ENCODE peak calls at places on chromosomes 4 and X, in four cellular contexts. K is HepG2, Z is GM12878, P is K562. F is an unnamed sample.

GRCh38 chrX:74924449-74925209 is 623 bp downstream of the NEXMIF start:
- DNase-seq in K (no peak), P (no peak), Z (no peak), F (peak)

GRCh38 chr4:11623726-11624037 is 195.0 kb upstream of the HS3ST1 start:
- DNase-seq in P (no peak), Z (no peak), K (no peak), F (peak)

GRCh38 chrX:131609480-131609879 is 65.6 kb downstream of the OR13H1 start:
- DNase-seq in P (no peak), Z (no peak), K (no peak), F (no peak)

GRCh38 chrX:151935358-151935757 is 22.7 kb downstream of the MAGEA4 start:
- DNase-seq in P (no peak), Z (no peak), K (no peak), F (no peak)

GRCh38 chr4:56641494-56642051 is 39.5 kb downstream of the HOPX start:
- DNase-seq in Z (no peak), K (no peak), P (no peak), F (peak)

GRCh38 chr4:105092768-105093167 is 53.9 kb upstream of the TET2 start:
- DNase-seq in P (no peak), K (no peak), Z (no peak), F (no peak)

GRCh38 chr4:56728512-56728911 is 47.4 kb upstream of the HOPX start:
- DNase-seq in Z (no peak), K (no peak), P (peak), F (peak)

GRCh38 chrX:112826020-112826419 is 14.6 kb downstream of the AMOT start:
- DNase-seq in Z (no peak), P (no peak), K (no peak), F (no peak)

GRCh38 chr4:108117473-108118182 is 51.1 kb downstream of the LEF1 start:
- DNase-seq in P (peak), K (peak), Z (no peak), F (no peak)

GRCh38 chrX:37745354-37745753 is 34.5 kb upstream of the CYBB start:
- DNase-seq in P (peak), K (peak), Z (peak), F (peak)

GRCh38 chrX:16185725-16186136 is 18.4 kb downstream of the MAGEB17 start:
- DNase-seq in Z (peak), P (peak), K (no peak), F (peak)

GRCh38 chrX:17377795-17378194 is 2.8 kb downstream of the NHS start:
- DNase-seq in P (no peak), K (no peak), Z (no peak), F (no peak)

GRCh38 chr4:123825596-123826291 is 429.1 kb downstream of the SPRY1 start:
- DNase-seq in K (no peak), Z (no peak), P (no peak), F (no peak)

GRCh38 chr4:23932935-23933334 is 43.1 kb upstream of the PPARGC1A start:
- DNase-seq in K (no peak), Z (no peak), P (no peak), F (no peak)

GRCh38 chr4:52076731-52077130 is 25.6 kb downstream of the SPATA18 start:
- DNase-seq in P (no peak), K (no peak), Z (no peak), F (no peak)

GRCh38 chrX:6049132-6049531 is 179.5 kb downstream of the NLGN4X start:
- DNase-seq in P (no peak), Z (no peak), K (no peak), F (no peak)

GRCh38 chr4:11614426-11614825 is 185.7 kb upstream of the HS3ST1 start:
- DNase-seq in Z (no peak), K (no peak), P (no peak), F (peak)

GRCh38 chr4:8639777-8640720 is 47.5 kb downstream of the CPZ start:
- DNase-seq in K (no peak), P (no peak), Z (no peak), F (no peak)

GRCh38 chr4:1057403-1057745 is 45.9 kb downstream of the FGFRL1 start:
- DNase-seq in Z (no peak), K (no peak), P (no peak), F (no peak)

GRCh38 chrX:147675819-147676218 is 235.9 kb upstream of the FMR1 start:
- DNase-seq in Z (no peak), K (no peak), P (no peak), F (no peak)

GRCh38 chr4:78650106-78651021 is 98.8 kb downstream of the ANXA3 start:
- DNase-seq in P (peak), Z (no peak), K (no peak), F (no peak)

GRCh38 chrX:122777766-122778165 is 406.3 kb upstream of the GRIA3 start:
- DNase-seq in Z (no peak), K (no peak), P (no peak), F (no peak)

GRCh38 chrX:130085551-130085986 is 24.7 kb downstream of the ELF4 start:
- DNase-seq in Z (no peak), P (no peak), K (no peak), F (no peak)
- TF ChIP-seq POLR2AphosphoS2 in Z (no peak), P (no peak), K (no peak), F (no peak)

DNA sequence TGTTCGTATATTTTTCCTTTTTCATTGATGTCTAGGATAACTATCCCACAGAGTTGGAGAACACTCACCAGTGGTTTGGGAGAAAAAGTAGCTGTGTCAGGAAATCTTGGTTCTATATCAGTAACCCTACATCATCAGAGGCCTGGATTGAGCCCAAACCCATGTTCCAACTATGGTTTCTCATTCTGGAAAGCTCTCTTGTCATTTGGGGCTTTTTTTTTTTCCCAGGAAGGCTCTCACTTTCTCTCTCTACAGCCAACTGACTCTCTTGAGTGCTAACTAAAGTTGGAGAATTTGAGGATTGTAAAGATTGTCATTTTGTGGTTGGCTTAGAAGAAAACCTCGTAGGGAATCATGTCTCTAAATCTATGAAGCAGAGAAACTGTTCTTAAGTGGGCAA is 228.1 kb upstream of the DIPK2B start:
- DNase-seq in K (no peak), Z (no peak), P (no peak), F (no peak)
- TF ChIP-seq POLR2AphosphoS2 in K (no peak), Z (no peak), P (no peak), F (no peak)

GRCh38 chrX:57134702-57135101 is 2.5 kb downstream of the SPIN2A start:
- DNase-seq in P (no peak), K (no peak), Z (no peak), F (no peak)
- TF ChIP-seq POLR2AphosphoS2 in P (no peak), K (no peak), Z (no peak), F (no peak)

DNA sequence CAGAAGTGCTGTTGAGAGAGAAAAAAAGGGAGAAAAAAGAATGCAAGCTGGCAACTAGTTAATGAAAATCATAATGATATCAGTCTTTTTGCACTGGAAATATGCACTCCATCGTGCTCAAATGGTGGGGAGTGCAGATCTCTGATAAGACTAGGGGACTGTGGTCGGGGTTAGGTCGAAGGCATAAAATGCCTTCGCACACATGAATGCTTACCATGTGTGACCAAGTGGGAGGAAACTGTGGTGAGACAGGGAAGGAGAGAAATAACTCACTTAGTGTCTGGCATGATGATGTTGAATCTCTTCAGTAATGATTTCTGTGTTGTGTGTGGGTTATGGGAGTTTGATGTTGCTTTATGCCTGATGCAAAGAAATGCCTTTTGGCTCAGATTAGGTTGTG is 358.9 kb downstream of the FBXO8 start:
- DNase-seq in Z (no peak), K (no peak), P (no peak), F (no peak)
- TF ChIP-seq POLR2AphosphoS2 in Z (no peak), K (no peak), P (no peak), F (no peak)

GRCh38 chr4:151422862-151423261 is 13.9 kb downstream of the FHIP1A start:
- DNase-seq in P (no peak), K (no peak), Z (no peak), F (no peak)

GRCh38 chr4:151418856-151419255 is 9.9 kb downstream of the FHIP1A start:
- DNase-seq in Z (no peak), P (no peak), K (no peak), F (no peak)

GRCh38 chr4:151417766-151418376 is 8.9 kb downstream of the FHIP1A start:
- DNase-seq in P (no peak), K (no peak), Z (no peak), F (no peak)

GRCh38 chr4:151418385-151418784 is 9.4 kb downstream of the FHIP1A start:
- DNase-seq in Z (no peak), P (no peak), K (peak), F (no peak)

DNA sequence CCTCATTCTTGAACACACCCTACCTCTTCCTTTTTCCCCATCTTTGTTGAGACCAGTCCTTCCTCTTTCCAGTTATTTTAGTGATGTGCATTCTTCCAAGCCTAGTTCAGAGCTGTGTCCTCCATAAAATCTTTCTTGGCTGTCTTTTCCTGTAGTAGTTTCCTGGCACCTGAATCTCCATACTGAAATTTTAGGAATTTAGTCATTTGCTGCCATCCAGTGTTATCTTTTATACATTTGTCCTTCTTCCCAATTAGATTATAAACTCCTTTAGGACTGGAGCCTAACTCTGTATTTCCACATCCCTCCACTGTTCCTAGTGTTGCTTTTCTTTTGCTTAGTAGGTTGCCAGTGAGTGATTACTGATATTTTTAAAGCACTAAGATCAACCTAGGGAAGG is 11.4 kb downstream of the FHIP1A start:
- DNase-seq in K (no peak), Z (no peak), P (no peak), F (no peak)
- TF ChIP-seq POLR2AphosphoS2 in K (no peak), Z (no peak), P (no peak), F (no peak)

GRCh38 chrX:129227376-129227775 is 295.9 kb downstream of the SMARCA1 start:
- DNase-seq in P (no peak), K (no peak), Z (no peak), F (no peak)

GRCh38 chrX:129233791-129234190 is 289.5 kb downstream of the SMARCA1 start:
- DNase-seq in Z (no peak), K (no peak), P (no peak), F (no peak)

GRCh38 chrX:129235903-129236302 is 287.4 kb downstream of the SMARCA1 start:
- DNase-seq in K (no peak), Z (no peak), P (no peak), F (no peak)

GRCh38 chrX:129230850-129231512 is 292.3 kb downstream of the SMARCA1 start:
- DNase-seq in Z (no peak), P (no peak), K (peak), F (no peak)
- TF ChIP-seq POLR2AphosphoS2 in Z (no peak), P (no peak), K (no peak), F (no peak)

DNA sequence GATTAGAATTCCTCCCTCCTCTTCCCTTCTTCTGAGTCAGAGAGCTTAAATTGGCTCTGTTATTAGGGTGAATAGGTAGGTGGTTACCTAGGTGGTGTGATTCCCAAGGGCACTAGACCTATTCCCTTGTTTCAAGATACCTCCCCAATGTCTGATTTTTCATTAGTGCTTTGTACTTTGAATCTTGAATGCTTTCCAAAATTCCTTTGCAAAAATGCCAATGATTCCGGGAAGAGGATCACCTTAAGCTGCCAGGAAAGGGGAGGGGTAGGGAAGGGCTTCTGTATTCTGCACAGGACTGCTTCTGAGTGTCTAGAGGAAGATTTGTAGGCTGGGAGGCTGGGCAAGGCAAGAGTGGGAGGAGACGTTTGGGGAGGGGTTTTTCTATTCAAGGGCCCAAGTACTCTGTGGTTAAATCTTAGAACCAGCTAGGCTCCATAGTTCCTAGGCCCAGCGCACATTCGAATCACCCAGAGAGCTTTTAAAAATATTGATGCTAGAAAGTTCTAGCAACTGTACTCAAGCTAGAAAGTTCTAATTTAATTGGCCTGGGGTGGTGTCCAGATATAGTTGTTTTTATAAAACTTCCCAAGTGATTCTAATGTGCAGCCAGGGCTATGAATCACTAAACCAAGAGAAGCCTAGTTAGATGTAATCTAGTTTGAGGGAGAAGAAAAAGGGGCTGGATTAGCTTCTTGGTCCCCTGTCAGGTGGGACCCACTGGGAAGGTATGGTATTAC is 24.2 kb upstream of the MSN start:
- DNase-seq in K (no peak), P (no peak), Z (no peak), F (no peak)
- TF ChIP-seq POLR2AphosphoS2 in K (no peak), P (no peak), Z (no peak), F (no peak)